ENCODE peak calls at places on chromosomes 16 and 17, in five cellular contexts. F, Y, H, D and Q are unnamed samples.
A peak's percentile ranks its signal among the peaks of the same experiment; 100 is the strongest.

GRCh38 chr17:34847939-34848338 is 113.3 kb downstream of the CCT6B start:
- DNase-seq in D (no peak), Y (no peak), H (no peak), F (no peak), Q (no peak)

GRCh38 chr16:81522141-81522701 is 77.6 kb downstream of the CMIP start:
- DNase-seq in Y (no peak), F (no peak), H (no peak), D (no peak), Q (no peak)

GRCh38 chr17:27315322-27315721 is 21.4 kb downstream of the WSB1 start:
- DNase-seq in F (no peak), D (no peak), Y (no peak), H (peak; percentile 86), Q (no peak)

GRCh38 chr16:56493131-56493530 is 26.7 kb downstream of the BBS2 start:
- DNase-seq in Y (no peak), D (no peak), H (no peak), F (no peak), Q (no peak)

GRCh38 chr17:65463242-65463641 is 98.2 kb downstream of the AXIN2 start:
- DNase-seq in Y (no peak), H (no peak), D (no peak), F (no peak), Q (no peak)

GRCh38 chr17:27206447-27206846 is 87.5 kb upstream of the WSB1 start:
- DNase-seq in Y (peak; percentile 35), F (no peak), D (no peak), H (no peak), Q (no peak)

GRCh38 chr17:14209215-14209614 is 27.4 kb downstream of the CDRT15 start:
- DNase-seq in H (no peak), D (no peak), Y (no peak), F (no peak), Q (no peak)

GRCh38 chr17:81094744-81095607 is 60.0 kb downstream of the BAIAP2 start:
- DNase-seq in Y (peak; percentile 76), H (peak; percentile 98), D (peak; percentile 74), F (peak; percentile 66), Q (peak; percentile 58)

GRCh38 chr16:65070831-65071230 is 51.0 kb downstream of the CDH11 start:
- DNase-seq in Y (no peak), F (no peak), H (peak; percentile 90), D (no peak), Q (no peak)

GRCh38 chr16:4330277-4330882 is 14.5 kb downstream of the GLIS2 start:
- DNase-seq in D (peak; percentile 61), Y (peak; percentile 72), H (no peak), F (peak; percentile 65), Q (peak; percentile 59)